ENCODE peak calls at places on chromosomes 5 and 9, in six cellular contexts. M is cardiac fibroblast; Z is mammary epithelial cell; S is CD4-positive, alpha-beta T cell; P is WTC11; Q is GM10248. B is an unnamed sample.

GRCh38 chr5:179154991-179155955 is 95.1 kb downstream of the ZNF354C start:
- DNase-seq in M (no peak), Z (no peak), S (no peak), P (peak), Q (no peak), B (no peak)

GRCh38 chr5:59173568-59173967 is 590.7 kb downstream of the RAB3C start:
- DNase-seq in M (peak), Z (no peak), S (no peak), P (no peak), Q (no peak), B (no peak)

GRCh38 chr5:157606046-157606445 is 30.5 kb upstream of the ADAM19 start:
- DNase-seq in M (no peak), Z (no peak), S (no peak), P (no peak), Q (no peak), B (no peak)

GRCh38 chr9:11269036-11269435 is 656.2 kb upstream of the PTPRD start:
- DNase-seq in M (peak), Z (peak), S (no peak), P (no peak), Q (no peak), B (no peak)

GRCh38 chr9:93962041-93962440 is 6.9 kb upstream of the BARX1 start:
- DNase-seq in M (no peak), Z (no peak), S (no peak), P (no peak), Q (no peak), B (no peak)

GRCh38 chr5:170636206-170636605 is 132.4 kb downstream of the KCNIP1 start:
- DNase-seq in M (no peak), Z (no peak), S (no peak), P (no peak), Q (no peak), B (no peak)

GRCh38 chr9:2459756-2460155 is 161.8 kb upstream of the VLDLR start:
- DNase-seq in M (no peak), Z (no peak), S (no peak), P (no peak), Q (no peak), B (no peak)

GRCh38 chr5:101897914-101898313 is 398.2 kb downstream of the SLCO4C1 start:
- DNase-seq in M (no peak), Z (no peak), S (no peak), P (no peak), Q (no peak), B (no peak)

GRCh38 chr9:125747765-125748510 is 765 bp downstream of the PBX3 start:
- DNase-seq in M (peak), Z (no peak), S (peak), P (peak), Q (peak), B (no peak)

GRCh38 chr9:120893585-120893857 is 16.5 kb upstream of the PHF19 start:
- DNase-seq in M (no peak), Z (no peak), S (no peak), P (no peak), Q (no peak), B (no peak)

GRCh38 chr9:8858250-8859161 is 1058.9 kb upstream of the DMAC1 start:
- DNase-seq in M (no peak), Z (no peak), S (no peak), P (peak), Q (peak), B (peak)

GRCh38 chr9:32294051-32294600 is 90.3 kb upstream of the ACO1 start:
- DNase-seq in M (no peak), Z (no peak), S (no peak), P (no peak), Q (no peak), B (no peak)

GRCh38 chr5:95768731-95769130 is 37.6 kb downstream of the RHOBTB3 start:
- DNase-seq in M (no peak), Z (no peak), S (no peak), P (no peak), Q (no peak), B (no peak)

GRCh38 chr9:104863180-104863883 is 64.6 kb downstream of the ABCA1 start:
- DNase-seq in M (peak), Z (peak), S (peak), P (peak), Q (peak), B (peak)

GRCh38 chr9:79408200-79408599 is 163.6 kb upstream of the TLE4 start:
- DNase-seq in M (no peak), Z (no peak), S (no peak), P (no peak), Q (no peak), B (no peak)

GRCh38 chr5:171092194-171092593 is 216.9 kb upstream of the TLX3 start:
- DNase-seq in M (peak), Z (peak), S (no peak), P (no peak), Q (no peak), B (no peak)

GRCh38 chr9:72577212-72577753 is 55.9 kb downstream of the TMC1 start:
- DNase-seq in M (peak), Z (peak), S (no peak), P (no peak), Q (no peak), B (no peak)

GRCh38 chr9:116394070-116394469 is 240.5 kb downstream of the PAPPA start:
- DNase-seq in M (no peak), Z (no peak), S (no peak), P (no peak), Q (no peak), B (no peak)

GRCh38 chr9:10434412-10434811 is 178.4 kb downstream of the PTPRD start:
- DNase-seq in M (no peak), Z (no peak), S (no peak), P (no peak), Q (no peak), B (no peak)

GRCh38 chr5:18465833-18466681 is 831.8 kb downstream of the TAF11L14 start:
- DNase-seq in M (peak), Z (peak), S (no peak), P (peak), Q (peak), B (peak)

GRCh38 chr5:124402144-124402581 is 344.3 kb downstream of the ZNF608 start:
- DNase-seq in M (peak), Z (peak), S (no peak), P (no peak), Q (no peak), B (no peak)

GRCh38 chr9:84668204-84669007 is 1.1 kb upstream of the NTRK2 start:
- DNase-seq in M (peak), Z (peak), S (no peak), P (peak), Q (peak), B (peak)

GRCh38 chr9:137352511-137353222 is 50.6 kb upstream of the NRARP start:
- DNase-seq in M (no peak), Z (no peak), S (no peak), P (no peak), Q (no peak), B (no peak)

GRCh38 chr9:117340422-117340821 is 74.4 kb downstream of the ASTN2 start:
- DNase-seq in M (no peak), Z (no peak), S (no peak), P (no peak), Q (no peak), B (no peak)

GRCh38 chr5:32020271-32020670 is 153.8 kb downstream of the GOLPH3 start:
- DNase-seq in M (no peak), Z (no peak), S (no peak), P (no peak), Q (peak), B (no peak)

GRCh38 chr5:177133845-177134652 is 476 bp downstream of the NSD1 start:
- DNase-seq in M (peak), Z (peak), S (peak), P (peak), Q (no peak), B (peak)

GRCh38 chr5:104297076-104297475 is 734.5 kb upstream of the NUDT12 start:
- DNase-seq in M (no peak), Z (no peak), S (no peak), P (no peak), Q (no peak), B (no peak)

GRCh38 chr5:41371741-41372140 is 138.7 kb downstream of the PLCXD3 start:
- DNase-seq in M (peak), Z (peak), S (no peak), P (no peak), Q (no peak), B (no peak)

GRCh38 chr9:31030741-31031202 is 1353.7 kb upstream of the ACO1 start:
- DNase-seq in M (peak), Z (peak), S (no peak), P (no peak), Q (no peak), B (peak)

GRCh38 chr9:93100265-93100636 is 4.2 kb downstream of the CARD19 start:
- DNase-seq in M (no peak), Z (no peak), S (no peak), P (no peak), Q (no peak), B (no peak)

GRCh38 chr5:32936329-32936728 is 225.2 kb downstream of the NPR3 start:
- DNase-seq in M (no peak), Z (no peak), S (no peak), P (no peak), Q (no peak), B (no peak)

GRCh38 chr5:3026651-3027050 is 275.2 kb upstream of the IRX2 start:
- DNase-seq in M (no peak), Z (no peak), S (no peak), P (no peak), Q (no peak), B (no peak)

GRCh38 chr5:175687231-175687701 is 29.4 kb downstream of the HRH2 start:
- DNase-seq in M (peak), Z (no peak), S (no peak), P (no peak), Q (no peak), B (no peak)

GRCh38 chr9:127177221-127177620 is 54.8 kb upstream of the ANGPTL2 start:
- DNase-seq in M (no peak), Z (no peak), S (no peak), P (peak), Q (no peak), B (no peak)

GRCh38 chr5:143194206-143194605 is 209.3 kb downstream of the NR3C1 start:
- DNase-seq in M (peak), Z (no peak), S (no peak), P (no peak), Q (no peak), B (no peak)

GRCh38 chr9:130530932-130531331 is 48.4 kb upstream of the FUBP3 start:
- DNase-seq in M (peak), Z (no peak), S (no peak), P (no peak), Q (no peak), B (no peak)

GRCh38 chr5:87113848-87114247 is 153.8 kb upstream of the RASA1 start:
- DNase-seq in M (peak), Z (peak), S (no peak), P (no peak), Q (no peak), B (no peak)

GRCh38 chr5:127858116-127858784 is 155.1 kb downstream of the CCDC192 start:
- DNase-seq in M (peak), Z (no peak), S (no peak), P (no peak), Q (no peak), B (no peak)

GRCh38 chr5:93164690-93165089 is 416.3 kb downstream of the NR2F1-AS1 start:
- DNase-seq in M (peak), Z (peak), S (no peak), P (no peak), Q (no peak), B (no peak)

GRCh38 chr5:73363911-73364730 is 84.5 kb downstream of the FOXD1 start:
- DNase-seq in M (peak), Z (peak), S (no peak), P (no peak), Q (no peak), B (no peak)

GRCh38 chr5:73354406-73354805 is 94.2 kb downstream of the FOXD1 start:
- DNase-seq in M (no peak), Z (no peak), S (no peak), P (no peak), Q (no peak), B (no peak)

GRCh38 chr5:73355083-73355482 is 93.5 kb downstream of the FOXD1 start:
- DNase-seq in M (no peak), Z (no peak), S (no peak), P (no peak), Q (no peak), B (no peak)

GRCh38 chr5:73357576-73357975 is 91.0 kb downstream of the FOXD1 start:
- DNase-seq in M (no peak), Z (no peak), S (no peak), P (no peak), Q (no peak), B (no peak)

DNA sequence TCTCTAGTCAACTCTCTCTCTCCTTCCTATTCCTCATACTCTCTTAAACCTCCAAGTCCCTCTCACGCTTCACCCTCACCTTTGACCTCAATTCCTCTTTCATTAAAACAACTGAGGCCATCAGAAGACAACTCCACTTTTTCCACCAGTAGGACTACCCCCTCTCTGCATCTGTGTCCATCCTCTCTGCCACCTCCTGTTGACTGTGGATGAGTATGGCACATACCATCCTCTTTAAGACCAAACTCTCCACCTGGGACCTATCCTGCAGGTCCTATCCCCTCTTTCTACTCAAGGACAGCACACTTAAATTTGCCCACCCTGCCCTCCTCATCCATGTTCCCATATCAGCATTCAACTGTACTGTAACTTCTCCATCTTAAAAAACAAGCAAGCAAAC is 89.2 kb downstream of the FOXD1 start:
- DNase-seq in M (no peak), Z (no peak), S (no peak), P (no peak), Q (no peak), B (no peak)
- TF ChIP-seq CTCF in M (no peak), Z (no peak), S (no peak), P (no peak), Q (no peak), B (no peak)

GRCh38 chr5:79133657-79134451 is 22.2 kb downstream of the BHMT start:
- DNase-seq in M (peak), Z (peak), S (peak), P (peak), Q (peak), B (peak)
- TF ChIP-seq CTCF in M (peak), Z (peak), S (peak), P (peak), Q (peak), B (peak)

GRCh38 chr5:90991201-90991600 is 391.9 kb downstream of the ARRDC3 start:
- DNase-seq in M (no peak), Z (no peak), S (no peak), P (no peak), Q (no peak), B (no peak)

GRCh38 chr5:90997082-90997481 is 386.0 kb downstream of the ARRDC3 start:
- DNase-seq in M (no peak), Z (no peak), S (no peak), P (no peak), Q (no peak), B (no peak)

GRCh38 chr5:90996089-90996488 is 387.0 kb downstream of the ARRDC3 start:
- DNase-seq in M (no peak), Z (no peak), S (no peak), P (no peak), Q (no peak), B (no peak)

GRCh38 chr5:91000743-91001142 is 382.4 kb downstream of the ARRDC3 start:
- DNase-seq in M (no peak), Z (no peak), S (no peak), P (no peak), Q (no peak), B (no peak)

DNA sequence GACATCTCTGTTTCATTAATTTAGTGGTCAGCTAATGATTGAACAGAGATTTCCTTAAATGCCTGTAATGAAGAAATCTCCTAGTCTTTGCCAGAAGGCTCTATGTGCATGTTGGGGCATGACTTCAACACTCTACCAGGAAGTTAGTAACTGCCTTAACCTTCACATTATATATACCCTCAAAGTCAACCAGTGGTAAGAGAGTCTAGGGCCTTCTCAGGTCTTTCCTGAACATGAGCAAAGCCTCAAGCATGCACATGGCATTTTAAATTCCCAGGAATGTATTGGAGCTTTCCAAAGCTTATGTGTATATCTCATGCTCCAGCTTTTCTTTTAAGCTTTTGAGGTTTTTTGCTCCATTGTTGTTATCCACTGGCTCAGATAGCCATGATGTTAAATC is 388.3 kb downstream of the ARRDC3 start:
- DNase-seq in M (no peak), Z (peak), S (no peak), P (no peak), Q (no peak), B (no peak)
- TF ChIP-seq CTCF in M (no peak), Z (no peak), S (no peak), P (no peak), Q (no peak), B (no peak)

GRCh38 chr9:16184964-16185646 is 632.3 kb downstream of the CCDC171 start:
- DNase-seq in M (no peak), Z (no peak), S (no peak), P (no peak), Q (no peak), B (no peak)
- TF ChIP-seq CTCF in M (no peak), Z (no peak), S (no peak), P (no peak), Q (no peak), B (no peak)

GRCh38 chr9:112487008-112487798 is 576 bp downstream of the KIAA1958 start:
- DNase-seq in M (peak), Z (peak), S (peak), P (peak), Q (peak), B (peak)
- TF ChIP-seq CTCF in M (no peak), Z (no peak), S (no peak), P (no peak), Q (no peak), B (no peak)

B was measured in neural crest cell.